ENCODE peak calls at places on chromosomes 4 and X, in five cellular contexts. Q is A549, F is IMR-90, L is H1, V is HepG2. S is an unnamed sample.

GRCh38 chr4:89152972-89153371 is 41.6 kb downstream of the TIGD2 start:
- DNase-seq in V (no peak), F (no peak), L (no peak), Q (no peak), S (no peak)

GRCh38 chr4:159429693-159430035 is 326.8 kb downstream of the RAPGEF2 start:
- DNase-seq in Q (no peak), F (no peak), L (no peak), V (no peak), S (no peak)

GRCh38 chr4:8514391-8514790 is 65.8 kb upstream of the GPR78 start:
- DNase-seq in F (no peak), Q (no peak), L (no peak), V (no peak), S (no peak)

GRCh38 chr4:44157611-44158277 is 290.9 kb downstream of the KCTD8 start:
- DNase-seq in Q (no peak), F (peak; percentile 60), L (no peak), V (peak; percentile 19), S (no peak)

GRCh38 chr4:137417676-137418075 is 114.6 kb downstream of the PCDH18 start:
- DNase-seq in F (peak; percentile 69), Q (no peak), V (no peak), L (no peak), S (no peak)

GRCh38 chr4:122703868-122704267 is 28.6 kb upstream of the BBS12 start:
- DNase-seq in L (no peak), F (no peak), V (no peak), Q (no peak), S (no peak)

GRCh38 chr4:71195932-71196331 is 142.9 kb upstream of the SLC4A4 start:
- DNase-seq in F (peak; percentile 87), L (no peak), V (no peak), Q (no peak), S (no peak)

GRCh38 chrX:116961872-116962582 is 499.3 kb upstream of the CT83 start:
- DNase-seq in V (peak; percentile 0), L (peak; percentile 45), F (no peak), Q (no peak), S (no peak)

GRCh38 chrX:153719238-153719637 is 4.9 kb downstream of the BCAP31 start:
- DNase-seq in V (no peak), Q (no peak), F (no peak), L (no peak), S (no peak)

GRCh38 chrX:113929004-113929403 is 654.9 kb upstream of the HTR2C start:
- DNase-seq in V (peak; percentile 36), F (peak; percentile 10), L (peak; percentile 46), Q (peak; percentile 3), S (peak; percentile 18)

GRCh38 chrX:1493317-1493856 is 40.7 kb upstream of the ASMTL start:
- DNase-seq in L (no peak), F (no peak), V (no peak), Q (no peak), S (no peak)

GRCh38 chrX:134000260-134001245 is 15.2 kb upstream of the GPC3 start:
- DNase-seq in F (no peak), V (no peak), Q (no peak), L (no peak), S (no peak)

GRCh38 chr4:104826171-104826570 is 320.5 kb upstream of the TET2 start:
- DNase-seq in Q (no peak), V (no peak), L (no peak), F (no peak), S (no peak)

GRCh38 chrX:72048515-72049455 is 82.9 kb downstream of the RTL5 start:
- DNase-seq in V (no peak), Q (no peak), F (no peak), L (no peak), S (no peak)

GRCh38 chrX:140733766-140734342 is 24.3 kb downstream of the LINC00632 start:
- DNase-seq in V (peak; percentile 5), Q (peak; percentile 27), L (no peak), F (peak; percentile 57), S (peak; percentile 52)

GRCh38 chr4:40305329-40306193 is 29.6 kb upstream of the CHRNA9 start:
- DNase-seq in F (no peak), V (no peak), Q (no peak), L (no peak), S (no peak)

GRCh38 chr4:27474691-27475090 is 614.0 kb downstream of the STIM2 start:
- DNase-seq in Q (no peak), F (no peak), L (no peak), V (no peak), S (no peak)

GRCh38 chr4:80446664-80447063 is 111.1 kb downstream of the CFAP299 start:
- DNase-seq in V (no peak), Q (no peak), L (no peak), F (peak; percentile 52), S (no peak)

GRCh38 chr4:3268395-3269104 is 19.6 kb downstream of the MSANTD1 start:
- DNase-seq in V (no peak), Q (no peak), L (peak; percentile 47), F (no peak), S (no peak)

GRCh38 chr4:89486042-89486441 is 178.4 kb upstream of the GPRIN3 start:
- DNase-seq in F (peak; percentile 55), Q (no peak), L (no peak), V (no peak), S (no peak)

GRCh38 chr4:98685225-98686045 is 27.0 kb upstream of the TSPAN5 start:
- DNase-seq in F (no peak), L (no peak), Q (no peak), V (no peak), S (no peak)

GRCh38 chrX:78573630-78574029 is 85.5 kb downstream of the RTL3 start:
- DNase-seq in F (no peak), Q (no peak), L (no peak), V (no peak), S (no peak)

GRCh38 chr4:6969826-6970800 is 60.5 kb downstream of the TBC1D14 start:
- DNase-seq in V (no peak), L (no peak), Q (no peak), F (no peak), S (no peak)

GRCh38 chrX:119690921-119691716 is 1.8 kb downstream of the SEPTIN6 start:
- DNase-seq in Q (no peak), V (no peak), L (no peak), F (peak; percentile 51), S (peak; percentile 89)

GRCh38 chrX:87728459-87728858 is 210.9 kb downstream of the KLHL4 start:
- DNase-seq in Q (no peak), F (no peak), L (no peak), V (no peak), S (no peak)

GRCh38 chr4:1249148-1249730 is 309 bp upstream of the CTBP1 start:
- DNase-seq in F (peak; percentile 86), L (peak; percentile 78), V (peak; percentile 56), Q (peak; percentile 65), S (peak; percentile 91)

GRCh38 chr4:148893095-148893494 is 450.9 kb upstream of the NR3C2 start:
- DNase-seq in V (no peak), F (no peak), Q (no peak), L (no peak), S (no peak)

GRCh38 chr4:155978810-155979209 is 25.1 kb upstream of the CTSO start:
- DNase-seq in Q (no peak), F (no peak), L (no peak), V (no peak), S (no peak)

GRCh38 chrX:41127476-41128192 is 42.4 kb downstream of the USP9X start:
- DNase-seq in V (no peak), L (no peak), F (no peak), Q (no peak), S (no peak)

GRCh38 chr4:8775751-8776355 is 95.8 kb downstream of the HMX1 start:
- DNase-seq in L (no peak), Q (no peak), F (no peak), V (no peak), S (no peak)

DNA sequence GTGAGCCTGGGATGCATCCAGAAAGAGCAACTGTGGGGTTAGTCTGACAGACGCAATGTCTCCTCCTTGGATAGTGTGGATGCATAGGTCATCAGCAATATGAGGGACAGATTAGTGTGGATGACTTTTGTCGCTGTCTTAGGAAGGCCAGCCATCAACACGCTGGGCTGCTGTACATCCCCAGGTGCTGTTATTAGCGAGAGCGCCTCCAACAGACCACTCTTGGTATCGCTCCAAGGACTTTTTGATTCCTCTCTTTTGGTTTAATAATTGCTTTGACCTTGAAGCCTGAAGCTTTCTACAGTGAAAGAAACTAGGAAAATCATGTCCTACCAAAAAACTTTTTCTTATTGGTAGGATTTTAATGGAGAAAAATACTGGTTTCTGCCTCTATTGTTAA is 76.7 kb downstream of the TMEM131L start:
- DNase-seq in F (no peak), V (no peak), L (peak; percentile 67), Q (no peak), S (peak; percentile 50)
- TF ChIP-seq MAFK in F (no peak), V (no peak), L (no peak), Q (no peak), S (no peak)

GRCh38 chrX:103253608-103254007 is 1.3 kb downstream of the TCEAL8 start:
- DNase-seq in Q (no peak), V (no peak), L (no peak), F (no peak), S (peak; percentile 12)

GRCh38 chrX:103254921-103255455 is at the start of gene TCEAL8:
- DNase-seq in V (peak; percentile 53), L (peak; percentile 61), Q (peak; percentile 58), F (peak; percentile 74), S (peak; percentile 75)

GRCh38 chrX:103250977-103251376 is 4.0 kb downstream of the TCEAL8 start:
- DNase-seq in V (no peak), F (no peak), Q (no peak), L (no peak), S (peak; percentile 9)

GRCh38 chrX:103256651-103257050 is 1.7 kb upstream of the TCEAL8 start:
- DNase-seq in Q (no peak), F (no peak), L (no peak), V (no peak), S (no peak)

GRCh38 chrX:103254171-103254824 is 657 bp downstream of the TCEAL8 start:
- DNase-seq in F (peak; percentile 23), L (peak; percentile 73), V (peak; percentile 5), Q (no peak), S (peak; percentile 48)
- TF ChIP-seq MAFK in F (no peak), L (no peak), V (no peak), Q (no peak), S (no peak)

DNA sequence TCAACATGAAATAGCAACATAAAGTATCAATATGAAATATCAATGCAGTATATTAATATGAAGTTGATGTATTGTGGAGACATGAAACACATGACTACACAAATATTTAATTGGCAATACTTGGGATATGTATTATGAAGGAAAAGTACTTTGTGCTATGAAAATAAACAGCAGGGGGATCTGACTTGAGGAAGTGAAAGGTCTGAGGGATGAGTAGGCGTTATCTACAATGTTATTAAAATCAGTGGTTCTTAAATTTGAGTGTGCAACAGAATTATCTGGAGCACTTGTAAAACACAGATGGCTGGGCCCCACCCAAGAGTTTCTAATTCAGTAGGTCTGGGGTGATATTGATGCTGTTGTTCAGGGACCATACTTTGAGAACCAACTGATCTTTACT is 27.4 kb upstream of the ARX start:
- DNase-seq in F (no peak), L (no peak), Q (no peak), V (no peak), S (no peak)
- TF ChIP-seq MAFK in F (no peak), L (no peak), Q (no peak), V (no peak), S (no peak)

GRCh38 chr4:24141836-24142235 is 252.0 kb upstream of the PPARGC1A start:
- DNase-seq in L (no peak), F (no peak), V (no peak), Q (no peak), S (no peak)
- TF ChIP-seq MAFK in L (no peak), F (no peak), V (no peak), Q (no peak), S (no peak)